ENCODE peak calls at places on chromosome 7, in eight cellular contexts. One of them, this sample, is unnamed.

GRCh38 chr7:16590424-16590823 is 55.1 kb downstream of the ANKMY2 start:
- DNase-seq in upper lobe of right lung: no peak
- DNase-seq in BJ: no peak
- DNase-seq in heart right ventricle: no peak
- DNase-seq in IMR-90: no peak
- DNase-seq in AG04450: no peak
- DNase-seq in fibroblast of the aortic adventitia: no peak
- DNase-seq in WERI-Rb-1: no peak
- DNase-seq in this sample: no peak

GRCh38 chr7:151202836-151203235 is 7.5 kb downstream of the H2BK1 start:
- DNase-seq in upper lobe of right lung: no peak
- DNase-seq in BJ: no peak
- DNase-seq in heart right ventricle: no peak
- DNase-seq in IMR-90: no peak
- DNase-seq in AG04450: no peak
- DNase-seq in fibroblast of the aortic adventitia: no peak
- DNase-seq in WERI-Rb-1: no peak
- DNase-seq in this sample: no peak

GRCh38 chr7:47191876-47192291 is 390.0 kb downstream of the TNS3 start:
- DNase-seq in upper lobe of right lung: no peak
- DNase-seq in BJ: no peak
- DNase-seq in heart right ventricle: no peak
- DNase-seq in IMR-90: no peak
- DNase-seq in AG04450: no peak
- DNase-seq in fibroblast of the aortic adventitia: no peak
- DNase-seq in WERI-Rb-1: no peak
- DNase-seq in this sample: no peak

GRCh38 chr7:112056409-112056808 is 149.8 kb downstream of the DOCK4 start:
- DNase-seq in upper lobe of right lung: no peak
- DNase-seq in BJ: no peak
- DNase-seq in heart right ventricle: no peak
- DNase-seq in IMR-90: peak; percentile 82
- DNase-seq in AG04450: peak; percentile 42
- DNase-seq in fibroblast of the aortic adventitia: peak; percentile 44
- DNase-seq in WERI-Rb-1: peak; percentile 70
- DNase-seq in this sample: peak; percentile 73

GRCh38 chr7:32062150-32062549 is 8.1 kb downstream of the PDE1C start:
- DNase-seq in upper lobe of right lung: peak; percentile 70
- DNase-seq in BJ: no peak
- DNase-seq in heart right ventricle: peak; percentile 37
- DNase-seq in IMR-90: peak; percentile 30
- DNase-seq in AG04450: no peak
- DNase-seq in fibroblast of the aortic adventitia: peak; percentile 16
- DNase-seq in WERI-Rb-1: peak; percentile 73
- DNase-seq in this sample: no peak

GRCh38 chr7:43004076-43004475 is 71.9 kb downstream of the MRPL32 start:
- DNase-seq in upper lobe of right lung: no peak
- DNase-seq in BJ: no peak
- DNase-seq in heart right ventricle: no peak
- DNase-seq in IMR-90: no peak
- DNase-seq in AG04450: no peak
- DNase-seq in fibroblast of the aortic adventitia: no peak
- DNase-seq in WERI-Rb-1: no peak
- DNase-seq in this sample: no peak

GRCh38 chr7:134936893-134937520 is 49.3 kb upstream of the AGBL3 start:
- DNase-seq in upper lobe of right lung: no peak
- DNase-seq in BJ: no peak
- DNase-seq in heart right ventricle: no peak
- DNase-seq in IMR-90: no peak
- DNase-seq in AG04450: no peak
- DNase-seq in fibroblast of the aortic adventitia: no peak
- DNase-seq in WERI-Rb-1: no peak
- DNase-seq in this sample: no peak

GRCh38 chr7:16847381-16847860 is 34.4 kb downstream of the AGR3 start:
- DNase-seq in upper lobe of right lung: peak; percentile 73
- DNase-seq in BJ: no peak
- DNase-seq in heart right ventricle: no peak
- DNase-seq in IMR-90: peak; percentile 6
- DNase-seq in AG04450: no peak
- DNase-seq in fibroblast of the aortic adventitia: peak; percentile 4
- DNase-seq in WERI-Rb-1: no peak
- DNase-seq in this sample: no peak

GRCh38 chr7:71131256-71131752 is 640 bp upstream of the GALNT17 start:
- DNase-seq in upper lobe of right lung: peak; percentile 67
- DNase-seq in BJ: no peak
- DNase-seq in heart right ventricle: peak; percentile 27
- DNase-seq in IMR-90: no peak
- DNase-seq in AG04450: no peak
- DNase-seq in fibroblast of the aortic adventitia: no peak
- DNase-seq in WERI-Rb-1: peak; percentile 46
- DNase-seq in this sample: no peak

GRCh38 chr7:105910172-105910571 is 33.8 kb upstream of the ATXN7L1 start:
- DNase-seq in upper lobe of right lung: no peak
- DNase-seq in BJ: no peak
- DNase-seq in heart right ventricle: no peak
- DNase-seq in IMR-90: no peak
- DNase-seq in AG04450: no peak
- DNase-seq in fibroblast of the aortic adventitia: no peak
- DNase-seq in WERI-Rb-1: no peak
- DNase-seq in this sample: no peak

GRCh38 chr7:117163101-117163500 is 159.8 kb downstream of the WNT2 start:
- DNase-seq in upper lobe of right lung: no peak
- DNase-seq in BJ: no peak
- DNase-seq in heart right ventricle: no peak
- DNase-seq in IMR-90: peak; percentile 56
- DNase-seq in AG04450: no peak
- DNase-seq in fibroblast of the aortic adventitia: no peak
- DNase-seq in WERI-Rb-1: no peak
- DNase-seq in this sample: no peak

DNA sequence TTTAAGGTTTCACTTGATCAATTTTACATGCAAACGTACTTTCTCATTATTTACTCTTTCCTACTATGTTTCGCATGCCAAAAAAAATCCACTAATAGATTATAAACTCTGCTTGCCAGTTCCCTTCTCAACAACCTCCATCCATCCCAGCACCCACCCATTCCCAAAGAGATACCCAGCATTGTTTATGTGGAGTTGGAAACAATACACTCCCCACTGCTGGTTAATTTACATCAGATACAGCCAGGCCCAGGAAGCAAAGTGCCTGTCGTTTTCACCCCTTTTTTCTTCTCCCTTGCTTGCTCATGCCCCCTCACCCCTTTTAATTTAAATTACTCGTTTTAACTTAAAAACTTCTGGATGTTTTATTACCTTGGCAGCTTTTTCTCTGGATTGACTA is 59.9 kb downstream of the HIBADH start:
- DNase-seq in upper lobe of right lung: no peak
- DNase-seq in BJ: no peak
- DNase-seq in heart right ventricle: no peak
- DNase-seq in IMR-90: no peak
- DNase-seq in AG04450: no peak
- DNase-seq in fibroblast of the aortic adventitia: no peak
- DNase-seq in WERI-Rb-1: no peak
- DNase-seq in this sample: no peak
- H3K4me3 ChIP-seq in upper lobe of right lung: no peak overlapping the region
- H3K4me3 ChIP-seq in BJ: no peak overlapping the region
- H3K4me3 ChIP-seq in heart right ventricle: no peak overlapping the region
- H3K4me3 ChIP-seq in IMR-90: no peak overlapping the region
- H3K4me3 ChIP-seq in AG04450: no peak overlapping the region
- H3K4me3 ChIP-seq in fibroblast of the aortic adventitia: no peak overlapping the region
- H3K4me3 ChIP-seq in WERI-Rb-1: no peak overlapping the region
- H3K4me3 ChIP-seq in this sample: no peak overlapping the region

GRCh38 chr7:35259555-35259954 is 5.7 kb upstream of the TBX20 start:
- DNase-seq in upper lobe of right lung: no peak
- DNase-seq in BJ: no peak
- DNase-seq in heart right ventricle: no peak
- DNase-seq in IMR-90: no peak
- DNase-seq in AG04450: no peak
- DNase-seq in fibroblast of the aortic adventitia: no peak
- DNase-seq in WERI-Rb-1: no peak
- DNase-seq in this sample: no peak

GRCh38 chr7:35257251-35258124 is 3.6 kb upstream of the TBX20 start:
- DNase-seq in upper lobe of right lung: no peak
- DNase-seq in BJ: no peak
- DNase-seq in heart right ventricle: no peak
- DNase-seq in IMR-90: no peak
- DNase-seq in AG04450: no peak
- DNase-seq in fibroblast of the aortic adventitia: no peak
- DNase-seq in WERI-Rb-1: no peak
- DNase-seq in this sample: no peak

GRCh38 chr7:35260254-35260653 is 6.4 kb upstream of the TBX20 start:
- DNase-seq in upper lobe of right lung: no peak
- DNase-seq in BJ: no peak
- DNase-seq in heart right ventricle: no peak
- DNase-seq in IMR-90: no peak
- DNase-seq in AG04450: no peak
- DNase-seq in fibroblast of the aortic adventitia: no peak
- DNase-seq in WERI-Rb-1: no peak
- DNase-seq in this sample: no peak

GRCh38 chr7:35258125-35258890 is 4.4 kb upstream of the TBX20 start:
- DNase-seq in upper lobe of right lung: no peak
- DNase-seq in BJ: no peak
- DNase-seq in heart right ventricle: no peak
- DNase-seq in IMR-90: no peak
- DNase-seq in AG04450: no peak
- DNase-seq in fibroblast of the aortic adventitia: no peak
- DNase-seq in WERI-Rb-1: no peak
- DNase-seq in this sample: no peak

DNA sequence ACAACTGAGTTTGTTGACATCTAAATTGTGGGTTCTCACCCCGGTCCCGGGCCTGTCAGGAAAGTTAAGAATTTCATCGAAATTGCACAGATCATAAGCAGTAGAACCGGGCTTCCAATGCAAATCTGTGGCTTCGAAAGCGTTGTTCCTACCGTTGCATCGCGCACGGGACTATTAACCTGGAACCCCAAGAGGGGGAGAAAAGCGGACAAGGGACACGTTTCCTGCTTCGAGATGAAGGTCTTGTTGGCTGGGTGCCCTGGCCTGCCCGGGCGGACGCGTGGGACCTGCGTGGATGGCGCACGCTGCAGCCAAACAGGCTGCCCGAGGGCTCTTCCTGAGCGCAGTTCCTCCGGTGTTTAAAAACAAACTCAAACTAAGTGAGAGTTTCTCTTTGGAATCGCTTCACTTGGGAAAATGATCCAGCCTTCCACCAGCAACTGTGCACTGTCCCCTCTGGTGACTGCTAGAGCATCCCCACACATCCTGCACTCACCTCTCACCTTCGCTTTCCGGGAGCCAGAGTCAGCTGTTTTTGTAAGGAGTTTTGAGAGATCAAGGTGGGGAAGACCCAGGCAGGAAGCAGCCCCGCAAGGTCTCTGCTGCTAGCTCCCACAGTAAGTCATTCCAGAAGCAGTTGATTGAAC is 5.1 kb upstream of the TBX20 start:
- DNase-seq in upper lobe of right lung: no peak
- DNase-seq in BJ: no peak
- DNase-seq in heart right ventricle: no peak
- DNase-seq in IMR-90: no peak
- DNase-seq in AG04450: no peak
- DNase-seq in fibroblast of the aortic adventitia: no peak
- DNase-seq in WERI-Rb-1: no peak
- DNase-seq in this sample: no peak
- TF ChIP-seq CTCF in upper lobe of right lung: no peak
- TF ChIP-seq CTCF in BJ: no peak
- TF ChIP-seq CTCF in heart right ventricle: no peak
- TF ChIP-seq CTCF in IMR-90: no peak
- TF ChIP-seq CTCF in AG04450: no peak
- TF ChIP-seq CTCF in fibroblast of the aortic adventitia: no peak
- TF ChIP-seq CTCF in WERI-Rb-1: no peak
- TF ChIP-seq CTCF in this sample: no peak

GRCh38 chr7:100157069-100157333 is 1.5 kb downstream of the TRAPPC14 start:
- DNase-seq in upper lobe of right lung: no peak
- DNase-seq in BJ: no peak
- DNase-seq in heart right ventricle: no peak
- DNase-seq in IMR-90: no peak
- DNase-seq in AG04450: no peak
- DNase-seq in fibroblast of the aortic adventitia: no peak
- DNase-seq in WERI-Rb-1: no peak
- DNase-seq in this sample: no peak
- H3K4me3 ChIP-seq in upper lobe of right lung: no peak overlapping the region
- H3K4me3 ChIP-seq in BJ: no peak overlapping the region
- H3K4me3 ChIP-seq in heart right ventricle: peak overlapping the region; percentile 95
- H3K4me3 ChIP-seq in IMR-90: no peak overlapping the region
- H3K4me3 ChIP-seq in AG04450: peak overlapping the region; percentile 69
- H3K4me3 ChIP-seq in fibroblast of the aortic adventitia: peak overlapping the region; percentile 77
- H3K4me3 ChIP-seq in WERI-Rb-1: no peak overlapping the region
- H3K4me3 ChIP-seq in this sample: peak overlapping the region; percentile 82

DNA sequence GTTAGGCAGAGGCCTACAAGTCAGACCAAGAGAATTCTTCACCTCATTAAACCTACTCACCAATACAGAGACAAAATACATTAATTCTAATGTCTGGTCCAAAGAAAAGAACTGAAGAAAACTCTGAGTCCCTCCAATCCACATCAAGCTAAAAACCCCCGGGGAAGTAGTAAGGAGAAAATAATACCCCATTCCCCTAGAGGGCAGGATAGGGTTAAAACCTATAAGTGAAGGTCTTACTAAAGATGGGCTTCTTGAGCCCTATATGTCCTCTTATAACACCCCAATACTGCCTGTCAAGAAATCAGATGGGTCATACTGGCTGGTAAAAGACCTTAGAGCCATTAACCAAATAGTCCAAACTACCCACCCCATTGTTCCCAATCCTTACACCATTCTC is 141.3 kb upstream of the TMEM106B start:
- DNase-seq in upper lobe of right lung: no peak
- DNase-seq in BJ: no peak
- DNase-seq in heart right ventricle: no peak
- DNase-seq in IMR-90: no peak
- DNase-seq in AG04450: no peak
- DNase-seq in fibroblast of the aortic adventitia: no peak
- DNase-seq in WERI-Rb-1: no peak
- DNase-seq in this sample: no peak
- TF ChIP-seq CTCF in upper lobe of right lung: no peak
- TF ChIP-seq CTCF in BJ: no peak
- TF ChIP-seq CTCF in heart right ventricle: no peak
- TF ChIP-seq CTCF in IMR-90: no peak
- TF ChIP-seq CTCF in AG04450: no peak
- TF ChIP-seq CTCF in fibroblast of the aortic adventitia: no peak
- TF ChIP-seq CTCF in WERI-Rb-1: no peak
- TF ChIP-seq CTCF in this sample: no peak

DNA sequence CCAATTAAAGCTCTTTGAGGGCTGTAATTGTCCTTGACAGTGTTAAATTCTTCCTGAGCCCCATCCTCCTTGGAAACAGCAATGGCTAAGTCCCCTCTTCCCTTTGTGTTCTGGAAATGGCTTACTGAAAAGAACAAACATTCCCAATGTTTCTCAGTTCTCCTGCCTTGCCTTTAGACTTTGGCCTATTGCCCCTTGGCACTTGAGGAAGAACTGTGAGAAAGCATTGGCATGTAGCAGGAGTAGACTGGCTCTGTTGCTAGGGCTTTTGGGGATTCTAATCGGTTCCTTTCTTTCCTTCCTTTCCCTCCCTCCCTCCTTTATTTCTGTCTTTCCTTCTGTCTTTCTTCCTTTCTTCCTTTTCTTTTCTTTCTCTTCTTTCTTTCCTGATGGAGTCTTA is 463.3 kb upstream of the PODXL start:
- DNase-seq in upper lobe of right lung: no peak
- DNase-seq in BJ: no peak
- DNase-seq in heart right ventricle: no peak
- DNase-seq in IMR-90: no peak
- DNase-seq in AG04450: no peak
- DNase-seq in fibroblast of the aortic adventitia: no peak
- DNase-seq in WERI-Rb-1: no peak
- DNase-seq in this sample: no peak
- H3K4me3 ChIP-seq in upper lobe of right lung: no peak overlapping the region
- H3K4me3 ChIP-seq in BJ: no peak overlapping the region
- H3K4me3 ChIP-seq in heart right ventricle: no peak overlapping the region
- H3K4me3 ChIP-seq in IMR-90: no peak overlapping the region
- H3K4me3 ChIP-seq in AG04450: no peak overlapping the region
- H3K4me3 ChIP-seq in fibroblast of the aortic adventitia: no peak overlapping the region
- H3K4me3 ChIP-seq in WERI-Rb-1: no peak overlapping the region
- H3K4me3 ChIP-seq in this sample: no peak overlapping the region

GRCh38 chr7:94276797-94277196 is 117.9 kb upstream of the COL1A2 start:
- DNase-seq in upper lobe of right lung: no peak
- DNase-seq in BJ: no peak
- DNase-seq in heart right ventricle: no peak
- DNase-seq in IMR-90: peak; percentile 59
- DNase-seq in AG04450: no peak
- DNase-seq in fibroblast of the aortic adventitia: peak; percentile 73
- DNase-seq in WERI-Rb-1: peak; percentile 37
- DNase-seq in this sample: no peak
- TF ChIP-seq CTCF in upper lobe of right lung: peak; percentile 41
- TF ChIP-seq CTCF in BJ: peak; percentile 59
- TF ChIP-seq CTCF in heart right ventricle: peak; percentile 34
- TF ChIP-seq CTCF in IMR-90: peak; percentile 55
- TF ChIP-seq CTCF in AG04450: peak; percentile 41
- TF ChIP-seq CTCF in fibroblast of the aortic adventitia: peak; percentile 47
- TF ChIP-seq CTCF in WERI-Rb-1: peak; percentile 45
- TF ChIP-seq CTCF in this sample: peak; percentile 64

This sample was measured in epithelial cell of proximal tubule.